ENCODE peak calls at places on chromosomes 7 and 10, in ten cellular contexts. M is putamen; Z is ELF-1; C is T-helper 17 cell; K is central memory CD8-positive, alpha-beta T cell; J is NCI-H2171 treated with DMSO at 0.1 percent for 48 hours; O is lower lobe of right lung; I is dermis microvascular lymphatic vessel endothelial cell; B is tibial nerve; Q is activated CD8-positive, alpha-beta T cell treated with anti-CD3 and anti-CD28 coated beads, Interleukin-2, amount 10 ng/mL, durations not matched to agents 7 days and 5 days. R is an unnamed sample.

GRCh38 chr10:77795426-77796055 is 131.0 kb downstream of the DLG5 start:
- DNase-seq in M (no peak), Z (no peak), C (no peak), K (no peak), J (no peak), O (peak), I (no peak), B (no peak), Q (no peak), R (no peak)

GRCh38 chr7:130099331-130099730 is 29.0 kb downstream of the KLHDC10 start:
- DNase-seq in M (no peak), Z (no peak), C (no peak), K (no peak), J (no peak), O (no peak), I (no peak), B (no peak), Q (no peak), R (no peak)

GRCh38 chr10:132375116-132375794 is 21.7 kb upstream of the PWWP2B start:
- DNase-seq in M (no peak), Z (peak), C (no peak), K (no peak), J (no peak), O (peak), I (no peak), B (no peak), Q (no peak), R (no peak)

GRCh38 chr10:209357-209756 is 74.1 kb downstream of the ZMYND11 start:
- DNase-seq in M (no peak), Z (no peak), C (no peak), K (no peak), J (no peak), O (no peak), I (peak), B (no peak), Q (no peak), R (peak)

GRCh38 chr10:131812736-131813604 is 87.8 kb upstream of the PPP2R2D start:
- DNase-seq in M (no peak), Z (no peak), C (no peak), K (peak), J (no peak), O (no peak), I (no peak), B (no peak), Q (peak), R (no peak)

GRCh38 chr7:41873781-41874180 is 170.9 kb upstream of the INHBA start:
- DNase-seq in M (no peak), Z (no peak), C (no peak), K (no peak), J (no peak), O (no peak), I (no peak), B (no peak), Q (no peak), R (no peak)

GRCh38 chr7:148983220-148984146 is 44.8 kb downstream of the PDIA4 start:
- DNase-seq in M (peak), Z (peak), C (peak), K (peak), J (peak), O (no peak), I (peak), B (peak), Q (peak), R (peak)

GRCh38 chr10:75261813-75262725 is 26.3 kb upstream of the COMTD1 start:
- DNase-seq in M (no peak), Z (no peak), C (no peak), K (no peak), J (peak), O (no peak), I (no peak), B (no peak), Q (no peak), R (no peak)

GRCh38 chr7:66964391-66964790 is 31.0 kb downstream of the SBDS start:
- DNase-seq in M (no peak), Z (no peak), C (no peak), K (no peak), J (no peak), O (no peak), I (no peak), B (no peak), Q (no peak), R (no peak)

GRCh38 chr7:151711906-151712771 is 164.8 kb downstream of the PRKAG2 start:
- DNase-seq in M (no peak), Z (no peak), C (no peak), K (no peak), J (peak), O (peak), I (no peak), B (no peak), Q (no peak), R (no peak)

GRCh38 chr7:88169717-88170320 is 50.0 kb downstream of the SRI start:
- DNase-seq in M (peak), Z (no peak), C (no peak), K (no peak), J (peak), O (no peak), I (peak), B (no peak), Q (no peak), R (peak)

GRCh38 chr7:92403760-92404074 is 43.6 kb upstream of the GATAD1 start:
- DNase-seq in M (no peak), Z (no peak), C (no peak), K (no peak), J (no peak), O (no peak), I (no peak), B (no peak), Q (no peak), R (no peak)

GRCh38 chr7:28354601-28355062 is 57.7 kb upstream of the CREB5 start:
- DNase-seq in M (no peak), Z (no peak), C (no peak), K (no peak), J (peak), O (no peak), I (no peak), B (no peak), Q (no peak), R (peak)

GRCh38 chr10:108653466-108653865 is 1269.8 kb downstream of the XPNPEP1 start:
- DNase-seq in M (no peak), Z (no peak), C (no peak), K (no peak), J (no peak), O (no peak), I (no peak), B (no peak), Q (no peak), R (no peak)

GRCh38 chr10:115948415-115948814 is 324.6 kb downstream of the GFRA1 start:
- DNase-seq in M (no peak), Z (no peak), C (no peak), K (no peak), J (no peak), O (no peak), I (no peak), B (no peak), Q (no peak), R (no peak)

GRCh38 chr10:102235598-102235920 is 5.8 kb downstream of the PITX3 start:
- DNase-seq in M (no peak), Z (no peak), C (no peak), K (no peak), J (no peak), O (no peak), I (no peak), B (no peak), Q (no peak), R (no peak)

GRCh38 chr7:80729586-80730320 is 91.3 kb downstream of the CD36 start:
- DNase-seq in M (no peak), Z (no peak), C (no peak), K (no peak), J (no peak), O (no peak), I (no peak), B (no peak), Q (no peak), R (no peak)

GRCh38 chr10:30812018-30812851 is 182.7 kb upstream of the LYZL2 start:
- DNase-seq in M (peak), Z (no peak), C (no peak), K (no peak), J (no peak), O (no peak), I (peak), B (peak), Q (no peak), R (peak)

GRCh38 chr10:72242675-72243074 is 26.6 kb upstream of the ASCC1 start:
- DNase-seq in M (no peak), Z (peak), C (no peak), K (no peak), J (no peak), O (peak), I (peak), B (peak), Q (no peak), R (peak)

GRCh38 chr10:93235686-93236085 is 162.0 kb downstream of the CYP26A1 start:
- DNase-seq in M (no peak), Z (no peak), C (no peak), K (no peak), J (no peak), O (no peak), I (no peak), B (no peak), Q (no peak), R (no peak)

GRCh38 chr10:101561068-101561915 is 26.8 kb downstream of the POLL start:
- DNase-seq in M (no peak), Z (no peak), C (no peak), K (no peak), J (no peak), O (no peak), I (no peak), B (no peak), Q (no peak), R (no peak)

GRCh38 chr7:98687331-98687863 is 70.3 kb downstream of the NPTX2 start:
- DNase-seq in M (peak), Z (no peak), C (no peak), K (no peak), J (peak), O (no peak), I (no peak), B (no peak), Q (no peak), R (no peak)

GRCh38 chr7:149686001-149686400 is 87.4 kb downstream of the ZNF467 start:
- DNase-seq in M (no peak), Z (no peak), C (no peak), K (no peak), J (no peak), O (no peak), I (no peak), B (no peak), Q (peak), R (no peak)

GRCh38 chr7:117384693-117385092 is 42.6 kb downstream of the ASZ1 start:
- DNase-seq in M (no peak), Z (no peak), C (no peak), K (no peak), J (no peak), O (no peak), I (no peak), B (no peak), Q (no peak), R (no peak)

R was measured in endothelial cell of umbilical vein.